ENCODE peak calls at places on chromosome 13, in ten cellular contexts. R is uterus, Q is fibroblast of mammary gland, K is brain microvascular endothelial cell, L is Peyer's patch, G is astrocyte of the cerebellum, I is thoracic aorta, U is ovary, F is ascending aorta, C is GM23338. E is an unnamed sample.

GRCh38 chr13:111216166-111216960 is 101.3 kb downstream of the ARHGEF7 start:
- DNase-seq in R (no peak), Q (peak; percentile 30), K (no peak), L (peak; percentile 73), G (peak; percentile 19), I (no peak), U (peak; percentile 64), F (peak; percentile 69), C (peak; percentile 64), E (no peak)

GRCh38 chr13:24618219-24618955 is 61.8 kb upstream of the ATP12A start:
- DNase-seq in R (no peak), Q (no peak), K (no peak), L (peak; percentile 88), G (no peak), I (no peak), U (no peak), F (no peak), C (no peak), E (no peak)

GRCh38 chr13:109331898-109332297 is 454.5 kb downstream of the IRS2 start:
- DNase-seq in R (no peak), Q (peak; percentile 88), K (peak; percentile 90), L (no peak), G (peak; percentile 32), I (no peak), U (no peak), F (no peak), C (peak; percentile 17), E (no peak)

GRCh38 chr13:79398915-79399314 is 7.1 kb downstream of the RBM26 start:
- DNase-seq in R (no peak), Q (peak; percentile 54), K (peak; percentile 67), L (no peak), G (no peak), I (no peak), U (no peak), F (no peak), C (no peak), E (no peak)

GRCh38 chr13:106083620-106084350 is 451.7 kb downstream of the EFNB2 start:
- DNase-seq in R (no peak), Q (peak; percentile 73), K (peak; percentile 60), L (peak; percentile 66), G (no peak), I (no peak), U (no peak), F (no peak), C (peak; percentile 79), E (no peak)

GRCh38 chr13:113884821-113885220 is 20.9 kb upstream of the GAS6 start:
- DNase-seq in R (no peak), Q (no peak), K (no peak), L (no peak), G (no peak), I (no peak), U (no peak), F (no peak), C (no peak), E (no peak)

GRCh38 chr13:93480553-93481106 is 254.0 kb downstream of the GPC6 start:
- DNase-seq in R (no peak), Q (no peak), K (no peak), L (no peak), G (no peak), I (no peak), U (no peak), F (no peak), C (no peak), E (no peak)

GRCh38 chr13:105139380-105140285 is 1395.8 kb downstream of the EFNB2 start:
- DNase-seq in R (no peak), Q (peak; percentile 51), K (peak; percentile 34), L (peak; percentile 67), G (no peak), I (no peak), U (no peak), F (peak; percentile 78), C (peak; percentile 11), E (no peak)

GRCh38 chr13:84479656-84480055 is 597.4 kb upstream of the SLITRK1 start:
- DNase-seq in R (no peak), Q (peak; percentile 18), K (no peak), L (no peak), G (no peak), I (no peak), U (no peak), F (no peak), C (no peak), E (no peak)

GRCh38 chr13:48750588-48751383 is 97.1 kb downstream of the CYSLTR2 start:
- DNase-seq in R (peak; percentile 68), Q (peak; percentile 68), K (peak; percentile 38), L (no peak), G (no peak), I (no peak), U (peak; percentile 55), F (no peak), C (no peak), E (no peak)

GRCh38 chr13:48749144-48749543 is 95.4 kb downstream of the CYSLTR2 start:
- DNase-seq in R (no peak), Q (peak; percentile 92), K (peak; percentile 90), L (no peak), G (no peak), I (no peak), U (no peak), F (no peak), C (no peak), E (no peak)

GRCh38 chr13:48746816-48747215 is 93.1 kb downstream of the CYSLTR2 start:
- DNase-seq in R (no peak), Q (no peak), K (no peak), L (no peak), G (no peak), I (no peak), U (no peak), F (no peak), C (no peak), E (no peak)

GRCh38 chr13:48748681-48749080 is 95.0 kb downstream of the CYSLTR2 start:
- DNase-seq in R (no peak), Q (peak; percentile 81), K (no peak), L (no peak), G (no peak), I (no peak), U (no peak), F (no peak), C (no peak), E (no peak)

GRCh38 chr13:48749699-48750473 is 96.2 kb downstream of the CYSLTR2 start:
- DNase-seq in R (peak; percentile 88), Q (peak; percentile 100), K (peak; percentile 100), L (peak; percentile 88), G (peak; percentile 89), I (peak; percentile 75), U (peak; percentile 76), F (peak; percentile 90), C (peak; percentile 82), E (peak; percentile 69)
- TF ChIP-seq CTCF in R (peak; percentile 51), Q (peak; percentile 53), K (peak; percentile 70), L (peak; percentile 2), G (peak; percentile 71), I (peak; percentile 47), U (peak; percentile 64), F (peak; percentile 53), C (peak; percentile 65), E (peak; percentile 72)

GRCh38 chr13:91950803-91951202 is 552.4 kb downstream of the GPC5 start:
- DNase-seq in R (no peak), Q (no peak), K (no peak), L (no peak), G (no peak), I (no peak), U (no peak), F (no peak), C (no peak), E (no peak)

GRCh38 chr13:91960947-91961346 is 562.5 kb downstream of the GPC5 start:
- DNase-seq in R (no peak), Q (no peak), K (no peak), L (no peak), G (no peak), I (no peak), U (no peak), F (no peak), C (no peak), E (no peak)

DNA sequence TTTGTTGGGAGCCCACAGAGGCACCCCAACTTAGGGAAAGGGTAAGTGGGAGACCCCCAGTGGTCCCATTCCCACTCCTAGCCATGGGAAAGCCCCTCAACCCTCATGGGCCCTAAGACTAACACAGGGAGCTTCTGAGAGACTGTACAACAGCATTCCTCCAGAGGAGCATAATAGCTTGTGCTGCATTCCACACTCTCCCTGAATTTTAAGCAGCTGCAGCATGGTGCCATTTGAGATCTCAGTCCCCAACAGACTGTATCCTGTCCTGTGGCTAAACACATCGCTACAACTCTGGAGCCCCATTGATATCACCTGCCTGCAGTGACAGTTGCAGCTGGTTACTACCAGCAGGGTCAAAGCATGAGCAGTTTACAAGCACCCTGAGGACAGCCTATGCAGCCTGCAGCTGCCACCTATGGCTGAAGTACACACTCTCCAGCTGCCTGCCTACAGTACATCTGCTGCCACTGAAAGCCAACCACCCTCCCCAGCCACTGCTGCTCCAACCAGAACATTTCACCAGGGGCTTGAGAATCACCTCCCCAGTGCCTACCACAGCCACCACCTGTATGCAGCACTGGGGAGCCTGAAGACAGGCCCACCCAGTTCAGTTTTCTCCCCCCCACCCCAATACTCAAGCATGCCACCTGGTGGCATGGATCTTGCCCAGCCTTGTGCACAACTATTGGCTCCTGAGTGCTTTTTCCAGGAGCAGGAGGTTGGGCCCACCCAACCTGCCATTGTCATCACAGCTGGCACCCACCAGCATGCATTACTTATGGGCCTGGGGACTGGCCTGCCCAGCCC is 557.3 kb downstream of the GPC5 start:
- DNase-seq in R (no peak), Q (no peak), K (no peak), L (no peak), G (no peak), I (no peak), U (no peak), F (no peak), C (peak; percentile 30), E (no peak)
- TF ChIP-seq CTCF in R (no peak), Q (no peak), K (no peak), L (no peak), G (no peak), I (no peak), U (no peak), F (no peak), C (peak; percentile 30), E (no peak)

DNA sequence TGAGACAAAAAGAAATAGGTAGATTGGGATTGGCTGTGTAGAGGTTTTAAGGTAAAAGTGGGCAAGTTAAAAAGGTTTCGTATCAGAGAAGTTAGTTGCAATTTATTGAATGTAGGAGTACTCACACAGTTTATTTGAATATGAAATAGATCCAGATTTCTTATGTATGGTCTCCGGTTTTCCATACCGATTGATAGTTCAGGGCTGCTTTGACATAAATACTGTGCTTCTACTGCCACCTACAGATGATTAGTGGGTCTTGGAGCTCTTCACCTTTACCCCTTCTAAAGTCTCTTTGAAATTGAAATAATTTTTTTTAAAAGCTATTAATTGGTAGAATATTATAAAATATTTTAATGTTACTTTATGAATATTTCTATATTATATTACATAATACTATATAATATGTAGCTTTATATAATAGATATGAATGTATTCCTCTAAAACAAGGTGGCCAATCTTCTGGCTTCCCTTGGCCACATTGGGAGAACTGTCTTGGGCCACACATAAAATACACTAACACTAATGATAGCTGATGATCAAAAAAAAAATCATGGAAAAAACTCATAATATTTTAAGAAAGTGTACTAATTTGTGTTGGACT is 7.7 kb upstream of the GPR18 start:
- DNase-seq in R (no peak), Q (peak; percentile 69), K (peak; percentile 28), L (no peak), G (peak; percentile 49), I (no peak), U (no peak), F (no peak), C (peak; percentile 70), E (no peak)
- TF ChIP-seq CTCF in R (peak; percentile 44), Q (peak; percentile 62), K (peak; percentile 62), L (peak; percentile 79), G (peak; percentile 64), I (peak; percentile 52), U (peak; percentile 41), F (peak; percentile 59), C (peak; percentile 67), E (peak; percentile 62)

GRCh38 chr13:96065851-96066250 is 12.7 kb upstream of the UGGT2 start:
- DNase-seq in R (no peak), Q (no peak), K (no peak), L (no peak), G (no peak), I (no peak), U (no peak), F (no peak), C (no peak), E (no peak)
- TF ChIP-seq CTCF in R (no peak), Q (no peak), K (no peak), L (no peak), G (no peak), I (no peak), U (no peak), F (no peak), C (no peak), E (no peak)